ENCODE peak calls at places on chromosomes 11 and 22, in seven cellular contexts. One of them, this sample, is unnamed.
A peak's percentile ranks its signal among the peaks of the same experiment; 100 is the strongest.

GRCh38 chr11:12744831-12745502 is 70.7 kb downstream of the TEAD1 start:
- DNase-seq in GM23338: no peak
- DNase-seq in colonic mucosa: no peak
- DNase-seq in psoas muscle: peak; percentile 36
- DNase-seq in left lung: no peak
- DNase-seq in left ventricle myocardium inferior: peak; percentile 49
- DNase-seq in Karpas-422: no peak
- DNase-seq in this sample: no peak

GRCh38 chr11:1487851-1488574 is 1.4 kb upstream of the MOB2 start:
- DNase-seq in GM23338: no peak
- DNase-seq in colonic mucosa: no peak
- DNase-seq in psoas muscle: no peak
- DNase-seq in left lung: peak; percentile 60
- DNase-seq in left ventricle myocardium inferior: no peak
- DNase-seq in Karpas-422: no peak
- DNase-seq in this sample: peak; percentile 47

GRCh38 chr22:46984751-46985506 is 222.5 kb downstream of the TBC1D22A start:
- DNase-seq in GM23338: no peak
- DNase-seq in colonic mucosa: no peak
- DNase-seq in psoas muscle: no peak
- DNase-seq in left lung: no peak
- DNase-seq in left ventricle myocardium inferior: no peak
- DNase-seq in Karpas-422: no peak
- DNase-seq in this sample: no peak

GRCh38 chr11:533049-533585 is 2.3 kb downstream of the HRAS start:
- DNase-seq in GM23338: no peak
- DNase-seq in colonic mucosa: no peak
- DNase-seq in psoas muscle: no peak
- DNase-seq in left lung: no peak
- DNase-seq in left ventricle myocardium inferior: no peak
- DNase-seq in Karpas-422: no peak
- DNase-seq in this sample: peak; percentile 52

GRCh38 chr11:83238111-83238510 is 44.6 kb downstream of the ANKRD42 start:
- DNase-seq in GM23338: no peak
- DNase-seq in colonic mucosa: no peak
- DNase-seq in psoas muscle: no peak
- DNase-seq in left lung: no peak
- DNase-seq in left ventricle myocardium inferior: no peak
- DNase-seq in Karpas-422: no peak
- DNase-seq in this sample: no peak

GRCh38 chr11:28838741-28839140 is 730.6 kb downstream of the METTL15 start:
- DNase-seq in GM23338: no peak
- DNase-seq in colonic mucosa: no peak
- DNase-seq in psoas muscle: no peak
- DNase-seq in left lung: no peak
- DNase-seq in left ventricle myocardium inferior: no peak
- DNase-seq in Karpas-422: no peak
- DNase-seq in this sample: no peak

GRCh38 chr11:19934828-19935259 is 222.2 kb downstream of the NAV2 start:
- DNase-seq in GM23338: no peak
- DNase-seq in colonic mucosa: no peak
- DNase-seq in psoas muscle: peak; percentile 33
- DNase-seq in left lung: no peak
- DNase-seq in left ventricle myocardium inferior: no peak
- DNase-seq in Karpas-422: no peak
- DNase-seq in this sample: no peak

GRCh38 chr22:45612940-45613339 is 58.7 kb upstream of the ATXN10 start:
- DNase-seq in GM23338: peak; percentile 40
- DNase-seq in colonic mucosa: no peak
- DNase-seq in psoas muscle: peak; percentile 40
- DNase-seq in left lung: no peak
- DNase-seq in left ventricle myocardium inferior: no peak
- DNase-seq in Karpas-422: no peak
- DNase-seq in this sample: no peak

GRCh38 chr22:21028277-21029251 is 3.8 kb downstream of the SLC7A4 start:
- DNase-seq in GM23338: no peak
- DNase-seq in colonic mucosa: no peak
- DNase-seq in psoas muscle: no peak
- DNase-seq in left lung: peak; percentile 66
- DNase-seq in left ventricle myocardium inferior: no peak
- DNase-seq in Karpas-422: no peak
- DNase-seq in this sample: peak; percentile 49

GRCh38 chr11:119065369-119065768 is 2.2 kb upstream of the VPS11 start:
- DNase-seq in GM23338: peak; percentile 71
- DNase-seq in colonic mucosa: no peak
- DNase-seq in psoas muscle: no peak
- DNase-seq in left lung: no peak
- DNase-seq in left ventricle myocardium inferior: no peak
- DNase-seq in Karpas-422: peak; percentile 68
- DNase-seq in this sample: no peak

GRCh38 chr11:126336646-126337045 is 18.8 kb upstream of the ST3GAL4 start:
- DNase-seq in GM23338: peak; percentile 60
- DNase-seq in colonic mucosa: no peak
- DNase-seq in psoas muscle: no peak
- DNase-seq in left lung: no peak
- DNase-seq in left ventricle myocardium inferior: no peak
- DNase-seq in Karpas-422: no peak
- DNase-seq in this sample: no peak
- H3K4me1 ChIP-seq in GM23338: peaks cover 5% of the 10 kb centered on the region
- H3K4me1 ChIP-seq in colonic mucosa: no peaks in the 10 kb centered on the region
- H3K4me1 ChIP-seq in psoas muscle: peaks cover 44% of the 10 kb centered on the region
- H3K4me1 ChIP-seq in left lung: peaks cover 15% of the 10 kb centered on the region
- H3K4me1 ChIP-seq in left ventricle myocardium inferior: peaks cover 82% of the 10 kb centered on the region
- H3K4me1 ChIP-seq in Karpas-422: no peaks in the 10 kb centered on the region
- H3K4me1 ChIP-seq in this sample: no peaks in the 10 kb centered on the region

DNA sequence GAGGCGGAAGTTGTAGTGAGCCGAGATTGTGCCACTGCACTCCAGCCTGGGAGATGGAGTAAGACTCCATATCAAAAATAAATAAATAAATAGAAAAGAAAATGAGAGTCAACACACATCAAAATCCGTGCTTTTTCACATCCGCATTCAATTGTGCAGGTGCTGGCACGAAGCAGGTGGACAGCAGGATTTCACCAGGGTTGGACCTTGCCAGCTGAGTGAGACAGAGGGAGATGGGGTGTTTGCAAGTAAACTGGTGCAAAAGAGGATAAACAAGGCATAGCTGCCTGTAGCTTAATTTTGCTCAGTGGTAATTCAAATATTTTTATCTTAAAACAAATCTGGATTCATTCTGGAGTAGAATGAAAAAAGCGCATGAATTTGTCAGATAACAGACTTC is 23.3 kb upstream of the DNAL4 start:
- DNase-seq in GM23338: no peak
- DNase-seq in colonic mucosa: no peak
- DNase-seq in psoas muscle: no peak
- DNase-seq in left lung: no peak
- DNase-seq in left ventricle myocardium inferior: no peak
- DNase-seq in Karpas-422: no peak
- DNase-seq in this sample: no peak
- H3K27me3 ChIP-seq in GM23338: no peaks in the 10 kb centered on the region
- H3K27me3 ChIP-seq in colonic mucosa: no peaks in the 10 kb centered on the region
- H3K27me3 ChIP-seq in psoas muscle: peaks cover 5% of the 10 kb centered on the region
- H3K27me3 ChIP-seq in left lung: peaks cover 12% of the 10 kb centered on the region
- H3K27me3 ChIP-seq in left ventricle myocardium inferior: peaks cover 4% of the 10 kb centered on the region
- H3K27me3 ChIP-seq in Karpas-422: no peaks in the 10 kb centered on the region
- H3K27me3 ChIP-seq in this sample: no peaks in the 10 kb centered on the region

GRCh38 chr11:72739240-72740059 is 12.8 kb downstream of the ARAP1 start:
- DNase-seq in GM23338: no peak
- DNase-seq in colonic mucosa: no peak
- DNase-seq in psoas muscle: no peak
- DNase-seq in left lung: peak; percentile 83
- DNase-seq in left ventricle myocardium inferior: peak; percentile 22
- DNase-seq in Karpas-422: peak; percentile 70
- DNase-seq in this sample: peak; percentile 7

GRCh38 chr11:72740562-72741428 is 11.4 kb downstream of the ARAP1 start:
- DNase-seq in GM23338: peak; percentile 45
- DNase-seq in colonic mucosa: no peak
- DNase-seq in psoas muscle: no peak
- DNase-seq in left lung: peak; percentile 29
- DNase-seq in left ventricle myocardium inferior: no peak
- DNase-seq in Karpas-422: no peak
- DNase-seq in this sample: peak; percentile 17

GRCh38 chr11:72738199-72739141 is 13.7 kb downstream of the ARAP1 start:
- DNase-seq in GM23338: peak; percentile 33
- DNase-seq in colonic mucosa: no peak
- DNase-seq in psoas muscle: peak; percentile 52
- DNase-seq in left lung: peak; percentile 90
- DNase-seq in left ventricle myocardium inferior: no peak
- DNase-seq in Karpas-422: peak; percentile 94
- DNase-seq in this sample: peak; percentile 10

GRCh38 chr11:72741429-72741833 is 10.8 kb downstream of the ARAP1 start:
- DNase-seq in GM23338: peak; percentile 45
- DNase-seq in colonic mucosa: no peak
- DNase-seq in psoas muscle: peak; percentile 42
- DNase-seq in left lung: peak; percentile 86
- DNase-seq in left ventricle myocardium inferior: peak; percentile 42
- DNase-seq in Karpas-422: no peak
- DNase-seq in this sample: no peak

GRCh38 chr11:72740060-72740424 is 12.2 kb downstream of the ARAP1 start:
- DNase-seq in GM23338: no peak
- DNase-seq in colonic mucosa: no peak
- DNase-seq in psoas muscle: no peak
- DNase-seq in left lung: peak; percentile 15
- DNase-seq in left ventricle myocardium inferior: peak; percentile 3
- DNase-seq in Karpas-422: peak; percentile 62
- DNase-seq in this sample: no peak
- H3K27ac ChIP-seq in GM23338: peak overlapping the region; percentile 87
- H3K27ac ChIP-seq in colonic mucosa: no peak overlapping the region
- H3K27ac ChIP-seq in psoas muscle: no peak overlapping the region
- H3K27ac ChIP-seq in left lung: peak overlapping the region; percentile 83
- H3K27ac ChIP-seq in left ventricle myocardium inferior: no peak overlapping the region
- H3K27ac ChIP-seq in Karpas-422: peak overlapping the region; percentile 98
- H3K27ac ChIP-seq in this sample: no peak overlapping the region

DNA sequence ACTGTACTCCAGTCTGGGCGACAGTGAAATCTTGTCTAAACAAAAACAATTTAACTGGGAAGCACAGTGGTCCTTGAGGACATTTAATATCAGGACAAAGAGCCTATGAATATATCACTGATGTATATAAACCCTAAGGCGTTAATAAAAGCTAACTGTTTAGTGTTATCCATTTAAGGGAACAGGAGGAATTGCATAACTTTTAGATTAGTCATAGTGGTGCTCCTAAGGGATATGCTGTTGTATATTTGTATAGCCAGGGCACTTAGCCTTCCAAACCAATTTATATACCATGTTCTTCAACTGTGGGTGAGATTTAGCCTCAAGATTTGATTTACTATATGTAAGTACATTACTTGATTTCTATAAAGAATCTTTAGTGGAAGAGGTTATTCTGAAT is 3.0 kb upstream of the CHEK1 start:
- DNase-seq in GM23338: no peak
- DNase-seq in colonic mucosa: no peak
- DNase-seq in psoas muscle: no peak
- DNase-seq in left lung: no peak
- DNase-seq in left ventricle myocardium inferior: no peak
- DNase-seq in Karpas-422: no peak
- DNase-seq in this sample: no peak
- H3K4me1 ChIP-seq in GM23338: peaks cover 4% of the 10 kb centered on the region
- H3K4me1 ChIP-seq in colonic mucosa: peaks cover 4% of the 10 kb centered on the region
- H3K4me1 ChIP-seq in psoas muscle: peaks cover 13% of the 10 kb centered on the region
- H3K4me1 ChIP-seq in left lung: peaks cover 9% of the 10 kb centered on the region
- H3K4me1 ChIP-seq in left ventricle myocardium inferior: peaks cover 24% of the 10 kb centered on the region
- H3K4me1 ChIP-seq in Karpas-422: peaks cover 17% of the 10 kb centered on the region
- H3K4me1 ChIP-seq in this sample: no peaks in the 10 kb centered on the region

DNA sequence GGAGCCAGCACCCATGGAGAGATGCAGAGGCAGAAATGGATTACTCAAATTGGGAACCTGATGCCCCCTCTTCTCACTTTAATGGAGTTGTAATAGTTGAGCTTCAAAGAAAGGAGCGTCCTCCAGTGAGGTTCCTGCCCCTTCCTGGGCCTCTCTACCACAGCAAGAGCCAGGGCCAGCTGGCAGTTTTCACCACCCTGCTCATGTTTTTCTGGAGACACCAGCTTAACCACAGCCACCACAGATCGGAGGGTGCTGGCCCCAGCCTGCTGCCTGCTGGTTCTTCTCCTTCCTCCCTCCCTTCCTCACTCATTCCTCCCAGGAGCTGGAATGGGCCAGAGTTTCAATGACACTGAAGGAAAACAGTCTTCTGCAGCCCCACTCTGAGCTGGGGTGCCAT is 57.8 kb downstream of the TRAF6 start:
- DNase-seq in GM23338: no peak
- DNase-seq in colonic mucosa: no peak
- DNase-seq in psoas muscle: no peak
- DNase-seq in left lung: no peak
- DNase-seq in left ventricle myocardium inferior: no peak
- DNase-seq in Karpas-422: no peak
- DNase-seq in this sample: no peak
- H3K27me3 ChIP-seq in GM23338: no peaks in the 10 kb centered on the region
- H3K27me3 ChIP-seq in colonic mucosa: no peaks in the 10 kb centered on the region
- H3K27me3 ChIP-seq in psoas muscle: no peaks in the 10 kb centered on the region
- H3K27me3 ChIP-seq in left lung: no peaks in the 10 kb centered on the region
- H3K27me3 ChIP-seq in left ventricle myocardium inferior: no peaks in the 10 kb centered on the region
- H3K27me3 ChIP-seq in Karpas-422: no peaks in the 10 kb centered on the region
- H3K27me3 ChIP-seq in this sample: no peaks in the 10 kb centered on the region

GRCh38 chr11:106021967-106022794 is at the start of gene MSANTD4:
- DNase-seq in GM23338: peak; percentile 100
- DNase-seq in colonic mucosa: peak; percentile 99
- DNase-seq in psoas muscle: peak; percentile 100
- DNase-seq in left lung: peak; percentile 96
- DNase-seq in left ventricle myocardium inferior: peak; percentile 99
- DNase-seq in Karpas-422: peak; percentile 100
- DNase-seq in this sample: peak; percentile 100
- H3K27ac ChIP-seq in GM23338: peak within 1 kb of the TSS; percentile 14
- H3K27ac ChIP-seq in colonic mucosa: peak within 1 kb of the TSS; percentile 61
- H3K27ac ChIP-seq in psoas muscle: peak within 1 kb of the TSS; percentile 75
- H3K27ac ChIP-seq in left lung: peak within 1 kb of the TSS; percentile 74
- H3K27ac ChIP-seq in left ventricle myocardium inferior: peak within 1 kb of the TSS; percentile 90
- H3K27ac ChIP-seq in Karpas-422: peak within 1 kb of the TSS; percentile 41
- H3K27ac ChIP-seq in this sample: peak within 1 kb of the TSS; percentile 38